ENCODE peak calls at places on chromosomes 12 and 14, in five cellular contexts. N is lower lobe of right lung, X is AG04450, G is KBM-7, V is hypothalamus. Q is an unnamed sample.

GRCh38 chr12:40063424-40063823 is 42.5 kb downstream of the SLC2A13 start:
- DNase-seq in X (no peak), N (no peak), V (no peak), G (no peak), Q (no peak)

GRCh38 chr12:120362516-120363273 is 6.3 kb downstream of the MSI1 start:
- DNase-seq in N (no peak), G (no peak), V (no peak), X (no peak), Q (no peak)

GRCh38 chr14:84202486-84202885 is 1327.5 kb upstream of the FLRT2 start:
- DNase-seq in N (no peak), V (no peak), X (no peak), G (no peak), Q (no peak)

GRCh38 chr12:110742718-110743570 is at the start of gene PPP1CC:
- DNase-seq in V (peak), G (peak), N (peak), X (peak), Q (peak)

GRCh38 chr12:121811434-121812319 is 7.9 kb downstream of the SETD1B start:
- DNase-seq in V (peak), X (no peak), G (peak), N (peak), Q (no peak)

GRCh38 chr12:6089041-6089823 is 35.2 kb downstream of the VWF start:
- DNase-seq in N (no peak), V (no peak), X (no peak), G (peak), Q (no peak)

GRCh38 chr14:105368426-105368825 is 29.9 kb upstream of the TEX22 start:
- DNase-seq in V (no peak), N (no peak), G (no peak), X (no peak), Q (no peak)

GRCh38 chr12:38153737-38154061 is 162.9 kb upstream of the ALG10B start:
- DNase-seq in X (no peak), V (no peak), N (no peak), G (no peak), Q (no peak)

GRCh38 chr14:31527546-31527945 is 33.7 kb upstream of the NUBPL start:
- DNase-seq in V (no peak), X (no peak), G (no peak), N (no peak), Q (no peak)

GRCh38 chr12:9604288-9604687 is 3.4 kb downstream of the KLRB1 start:
- DNase-seq in X (no peak), V (no peak), N (no peak), G (no peak), Q (no peak)